ENCODE peak calls at places on chromosomes 13 and 19, in five cellular contexts. One of them, this sample, is unnamed.

GRCh38 chr13:27926644-27927434 is 7.0 kb downstream of the PDX1 start:
- DNase-seq in AG08395: no peak
- DNase-seq in GM12878: no peak
- DNase-seq in stimulated activated CD4-positive, alpha-beta T cell treated with anti-CD3 and anti-CD28 coated beads, Interleukin-4, amount 100 ng/mL, for 24 hours: no peak
- DNase-seq in NCI-H524 treated with DMSO at 0.1 percent for 48 hours: no peak
- DNase-seq in this sample: no peak

GRCh38 chr13:37109080-37109678 is 3.7 kb upstream of the CSNK1A1L start:
- DNase-seq in NCI-H524 treated with DMSO at 0.1 percent for 48 hours: no peak
- DNase-seq in AG08395: peak
- DNase-seq in stimulated activated CD4-positive, alpha-beta T cell treated with anti-CD3 and anti-CD28 coated beads, Interleukin-4, amount 100 ng/mL, for 24 hours: no peak
- DNase-seq in GM12878: no peak
- DNase-seq in this sample: peak

GRCh38 chr13:100811431-100811830 is 136.8 kb upstream of the TMTC4 start:
- DNase-seq in GM12878: no peak
- DNase-seq in stimulated activated CD4-positive, alpha-beta T cell treated with anti-CD3 and anti-CD28 coated beads, Interleukin-4, amount 100 ng/mL, for 24 hours: no peak
- DNase-seq in AG08395: no peak
- DNase-seq in NCI-H524 treated with DMSO at 0.1 percent for 48 hours: no peak
- DNase-seq in this sample: no peak

GRCh38 chr13:44837250-44837649 is 152.0 kb downstream of the NUFIP1 start:
- DNase-seq in AG08395: peak
- DNase-seq in GM12878: no peak
- DNase-seq in NCI-H524 treated with DMSO at 0.1 percent for 48 hours: no peak
- DNase-seq in stimulated activated CD4-positive, alpha-beta T cell treated with anti-CD3 and anti-CD28 coated beads, Interleukin-4, amount 100 ng/mL, for 24 hours: no peak
- DNase-seq in this sample: peak

GRCh38 chr13:113113846-113114271 is 8.3 kb downstream of the F7 start:
- DNase-seq in stimulated activated CD4-positive, alpha-beta T cell treated with anti-CD3 and anti-CD28 coated beads, Interleukin-4, amount 100 ng/mL, for 24 hours: no peak
- DNase-seq in NCI-H524 treated with DMSO at 0.1 percent for 48 hours: no peak
- DNase-seq in GM12878: no peak
- DNase-seq in AG08395: no peak
- DNase-seq in this sample: no peak

GRCh38 chr19:55433292-55433691 is 9.8 kb downstream of the SHISA7 start:
- DNase-seq in GM12878: no peak
- DNase-seq in stimulated activated CD4-positive, alpha-beta T cell treated with anti-CD3 and anti-CD28 coated beads, Interleukin-4, amount 100 ng/mL, for 24 hours: no peak
- DNase-seq in NCI-H524 treated with DMSO at 0.1 percent for 48 hours: no peak
- DNase-seq in AG08395: no peak
- DNase-seq in this sample: no peak

GRCh38 chr13:94254737-94255136 is 224.7 kb downstream of the DCT start:
- DNase-seq in GM12878: no peak
- DNase-seq in stimulated activated CD4-positive, alpha-beta T cell treated with anti-CD3 and anti-CD28 coated beads, Interleukin-4, amount 100 ng/mL, for 24 hours: no peak
- DNase-seq in AG08395: no peak
- DNase-seq in NCI-H524 treated with DMSO at 0.1 percent for 48 hours: no peak
- DNase-seq in this sample: peak

GRCh38 chr19:1794424-1795185 is 17.5 kb downstream of the ATP8B3 start:
- DNase-seq in NCI-H524 treated with DMSO at 0.1 percent for 48 hours: no peak
- DNase-seq in stimulated activated CD4-positive, alpha-beta T cell treated with anti-CD3 and anti-CD28 coated beads, Interleukin-4, amount 100 ng/mL, for 24 hours: no peak
- DNase-seq in GM12878: no peak
- DNase-seq in AG08395: no peak
- DNase-seq in this sample: no peak

GRCh38 chr13:67267136-67267535 is 37.0 kb upstream of the PCDH9 start:
- DNase-seq in GM12878: no peak
- DNase-seq in NCI-H524 treated with DMSO at 0.1 percent for 48 hours: no peak
- DNase-seq in stimulated activated CD4-positive, alpha-beta T cell treated with anti-CD3 and anti-CD28 coated beads, Interleukin-4, amount 100 ng/mL, for 24 hours: no peak
- DNase-seq in AG08395: no peak
- DNase-seq in this sample: no peak

GRCh38 chr13:76157926-76158325 is 521.8 kb downstream of the LMO7 start:
- DNase-seq in stimulated activated CD4-positive, alpha-beta T cell treated with anti-CD3 and anti-CD28 coated beads, Interleukin-4, amount 100 ng/mL, for 24 hours: no peak
- DNase-seq in GM12878: no peak
- DNase-seq in AG08395: no peak
- DNase-seq in NCI-H524 treated with DMSO at 0.1 percent for 48 hours: no peak
- DNase-seq in this sample: no peak

GRCh38 chr13:50244913-50245574 is 229.8 kb downstream of the KCNRG start:
- DNase-seq in stimulated activated CD4-positive, alpha-beta T cell treated with anti-CD3 and anti-CD28 coated beads, Interleukin-4, amount 100 ng/mL, for 24 hours: peak
- DNase-seq in GM12878: peak
- DNase-seq in AG08395: peak
- DNase-seq in NCI-H524 treated with DMSO at 0.1 percent for 48 hours: no peak
- DNase-seq in this sample: peak

GRCh38 chr13:48400820-48401219 is 12.1 kb downstream of the LPAR6 start:
- DNase-seq in NCI-H524 treated with DMSO at 0.1 percent for 48 hours: no peak
- DNase-seq in AG08395: peak
- DNase-seq in GM12878: peak
- DNase-seq in stimulated activated CD4-positive, alpha-beta T cell treated with anti-CD3 and anti-CD28 coated beads, Interleukin-4, amount 100 ng/mL, for 24 hours: no peak
- DNase-seq in this sample: peak

GRCh38 chr13:99916366-99917103 is 55.0 kb downstream of the ZIC5 start:
- DNase-seq in AG08395: peak
- DNase-seq in GM12878: peak
- DNase-seq in NCI-H524 treated with DMSO at 0.1 percent for 48 hours: peak
- DNase-seq in stimulated activated CD4-positive, alpha-beta T cell treated with anti-CD3 and anti-CD28 coated beads, Interleukin-4, amount 100 ng/mL, for 24 hours: peak
- DNase-seq in this sample: peak

GRCh38 chr13:53150568-53150967 is 122.0 kb downstream of the OLFM4 start:
- DNase-seq in GM12878: no peak
- DNase-seq in AG08395: no peak
- DNase-seq in stimulated activated CD4-positive, alpha-beta T cell treated with anti-CD3 and anti-CD28 coated beads, Interleukin-4, amount 100 ng/mL, for 24 hours: no peak
- DNase-seq in NCI-H524 treated with DMSO at 0.1 percent for 48 hours: no peak
- DNase-seq in this sample: no peak

GRCh38 chr19:35120898-35121297 is 5.3 kb downstream of the FXYD3 start:
- DNase-seq in NCI-H524 treated with DMSO at 0.1 percent for 48 hours: no peak
- DNase-seq in GM12878: no peak
- DNase-seq in stimulated activated CD4-positive, alpha-beta T cell treated with anti-CD3 and anti-CD28 coated beads, Interleukin-4, amount 100 ng/mL, for 24 hours: no peak
- DNase-seq in AG08395: no peak
- DNase-seq in this sample: peak

GRCh38 chr19:15401397-15401710 is 17.4 kb downstream of the AKAP8L start:
- DNase-seq in AG08395: no peak
- DNase-seq in NCI-H524 treated with DMSO at 0.1 percent for 48 hours: no peak
- DNase-seq in GM12878: no peak
- DNase-seq in stimulated activated CD4-positive, alpha-beta T cell treated with anti-CD3 and anti-CD28 coated beads, Interleukin-4, amount 100 ng/mL, for 24 hours: no peak
- DNase-seq in this sample: no peak

GRCh38 chr19:480016-480855 is 16.1 kb upstream of the MADCAM1 start:
- DNase-seq in GM12878: no peak
- DNase-seq in NCI-H524 treated with DMSO at 0.1 percent for 48 hours: no peak
- DNase-seq in stimulated activated CD4-positive, alpha-beta T cell treated with anti-CD3 and anti-CD28 coated beads, Interleukin-4, amount 100 ng/mL, for 24 hours: peak
- DNase-seq in AG08395: peak
- DNase-seq in this sample: peak

GRCh38 chr13:22173605-22174004 is 502.7 kb downstream of the FGF9 start:
- DNase-seq in AG08395: peak
- DNase-seq in GM12878: no peak
- DNase-seq in NCI-H524 treated with DMSO at 0.1 percent for 48 hours: no peak
- DNase-seq in stimulated activated CD4-positive, alpha-beta T cell treated with anti-CD3 and anti-CD28 coated beads, Interleukin-4, amount 100 ng/mL, for 24 hours: no peak
- DNase-seq in this sample: no peak

GRCh38 chr13:60121288-60121687 is 42.4 kb downstream of the DIAPH3 start:
- DNase-seq in NCI-H524 treated with DMSO at 0.1 percent for 48 hours: no peak
- DNase-seq in stimulated activated CD4-positive, alpha-beta T cell treated with anti-CD3 and anti-CD28 coated beads, Interleukin-4, amount 100 ng/mL, for 24 hours: no peak
- DNase-seq in AG08395: no peak
- DNase-seq in GM12878: no peak
- DNase-seq in this sample: no peak

GRCh38 chr13:38783992-38784875 is 97.4 kb downstream of the FREM2 start:
- DNase-seq in GM12878: no peak
- DNase-seq in NCI-H524 treated with DMSO at 0.1 percent for 48 hours: peak
- DNase-seq in stimulated activated CD4-positive, alpha-beta T cell treated with anti-CD3 and anti-CD28 coated beads, Interleukin-4, amount 100 ng/mL, for 24 hours: no peak
- DNase-seq in AG08395: no peak
- DNase-seq in this sample: no peak

GRCh38 chr19:28878862-28879566 is 333.9 kb downstream of the UQCRFS1 start:
- DNase-seq in NCI-H524 treated with DMSO at 0.1 percent for 48 hours: no peak
- DNase-seq in stimulated activated CD4-positive, alpha-beta T cell treated with anti-CD3 and anti-CD28 coated beads, Interleukin-4, amount 100 ng/mL, for 24 hours: peak
- DNase-seq in AG08395: peak
- DNase-seq in GM12878: no peak
- DNase-seq in this sample: peak

GRCh38 chr19:30207357-30207756 is 164.8 kb upstream of the ZNF536 start:
- DNase-seq in stimulated activated CD4-positive, alpha-beta T cell treated with anti-CD3 and anti-CD28 coated beads, Interleukin-4, amount 100 ng/mL, for 24 hours: no peak
- DNase-seq in AG08395: no peak
- DNase-seq in GM12878: no peak
- DNase-seq in NCI-H524 treated with DMSO at 0.1 percent for 48 hours: no peak
- DNase-seq in this sample: no peak

GRCh38 chr13:32471187-32471922 is 43.4 kb upstream of the N4BP2L1 start:
- DNase-seq in stimulated activated CD4-positive, alpha-beta T cell treated with anti-CD3 and anti-CD28 coated beads, Interleukin-4, amount 100 ng/mL, for 24 hours: no peak
- DNase-seq in GM12878: no peak
- DNase-seq in NCI-H524 treated with DMSO at 0.1 percent for 48 hours: no peak
- DNase-seq in AG08395: no peak
- DNase-seq in this sample: no peak